ENCODE peak calls at places on chromosome 4, in seven cellular contexts. E is A549, H is fibroblast of lung, B is psoas muscle, N is lower lobe of right lung, K is dorsolateral prefrontal cortex, P is tibial nerve. X is an unnamed sample.
A peak's percentile ranks its signal among the peaks of the same experiment; 100 is the strongest.

GRCh38 chr4:150943831-150944230 is 71.3 kb downstream of the LRBA start:
- DNase-seq in H (no peak), P (no peak), N (no peak), B (no peak), K (no peak), E (no peak), X (no peak)

GRCh38 chr4:65599335-65599734 is 71.0 kb downstream of the EPHA5 start:
- DNase-seq in E (no peak), N (no peak), B (no peak), K (no peak), P (no peak), H (no peak), X (no peak)

GRCh38 chr4:2333356-2333841 is 71.5 kb upstream of the MXD4 start:
- DNase-seq in N (peak; percentile 81), H (no peak), P (no peak), K (no peak), E (no peak), B (no peak), X (no peak)

GRCh38 chr4:157271166-157271869 is 50.8 kb downstream of the GRIA2 start:
- DNase-seq in N (no peak), K (no peak), B (no peak), P (no peak), H (no peak), E (no peak), X (no peak)

GRCh38 chr4:21726255-21726815 is 222.2 kb downstream of the KCNIP4 start:
- DNase-seq in E (no peak), B (no peak), N (no peak), P (no peak), H (peak; percentile 9), K (no peak), X (no peak)

GRCh38 chr4:100823066-100823992 is 305.5 kb upstream of the EMCN start:
- DNase-seq in K (no peak), H (no peak), B (no peak), E (no peak), N (no peak), P (no peak), X (no peak)

GRCh38 chr4:40594261-40595178 is 35.1 kb downstream of the RBM47 start:
- DNase-seq in B (no peak), N (no peak), H (peak; percentile 53), P (no peak), K (no peak), E (no peak), X (no peak)

GRCh38 chr4:158169931-158170690 is 2.7 kb downstream of the GASK1B start:
- DNase-seq in K (no peak), N (no peak), P (no peak), E (no peak), B (no peak), H (peak; percentile 48), X (no peak)

GRCh38 chr4:75081561-75081960 is 148.6 kb downstream of the PARM1 start:
- DNase-seq in K (no peak), N (no peak), B (no peak), H (no peak), E (no peak), P (no peak), X (no peak)

DNA sequence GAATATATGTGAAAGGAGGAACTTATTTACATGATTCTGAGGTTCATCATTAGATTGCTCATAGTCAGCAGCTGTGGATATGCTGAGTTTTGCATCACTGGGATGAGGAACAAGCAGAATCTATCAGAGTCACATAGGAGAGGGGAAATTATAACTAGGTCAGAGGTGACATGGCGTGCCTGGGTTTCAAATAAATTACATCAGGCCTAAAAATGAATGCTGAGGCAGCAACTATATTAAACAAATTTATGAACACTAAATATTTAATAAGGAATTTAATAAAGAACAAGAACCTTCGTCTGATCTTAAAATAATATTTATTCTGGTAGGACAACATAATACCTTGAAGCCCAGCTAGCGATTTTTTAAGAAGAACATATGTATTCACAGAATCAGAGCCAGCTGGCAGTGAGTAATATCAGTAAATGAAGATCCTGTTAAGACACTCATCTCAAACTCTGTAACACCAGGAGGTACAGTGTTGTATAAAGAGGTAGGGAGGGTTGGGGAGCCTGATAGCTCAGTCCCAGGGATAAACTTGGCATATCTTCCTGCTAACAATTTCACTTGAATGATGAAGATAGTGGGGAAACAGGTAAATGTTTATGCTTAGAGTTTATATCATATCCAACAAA is 60.9 kb upstream of the HS3ST1 start:
- DNase-seq in B (no peak), N (no peak), K (no peak), H (peak; percentile 26), P (no peak), E (no peak), X (no peak)
- TF ChIP-seq CTCF in B (no peak), N (no peak), K (no peak), H (no peak), P (no peak), E (no peak), X (no peak)

GRCh38 chr4:6501171-6501570 is 28.8 kb upstream of the PPP2R2C start:
- DNase-seq in H (no peak), E (no peak), P (no peak), B (no peak), N (no peak), K (no peak), X (no peak)

GRCh38 chr4:6502147-6502546 is 29.7 kb upstream of the PPP2R2C start:
- DNase-seq in H (no peak), K (no peak), P (no peak), E (no peak), N (no peak), B (no peak), X (no peak)

GRCh38 chr4:6500481-6501135 is 28.2 kb upstream of the PPP2R2C start:
- DNase-seq in E (no peak), K (no peak), H (no peak), P (no peak), B (no peak), N (no peak), X (no peak)

GRCh38 chr4:6504900-6505496 is 32.6 kb upstream of the PPP2R2C start:
- DNase-seq in B (no peak), P (no peak), E (no peak), H (no peak), N (no peak), K (no peak), X (no peak)

DNA sequence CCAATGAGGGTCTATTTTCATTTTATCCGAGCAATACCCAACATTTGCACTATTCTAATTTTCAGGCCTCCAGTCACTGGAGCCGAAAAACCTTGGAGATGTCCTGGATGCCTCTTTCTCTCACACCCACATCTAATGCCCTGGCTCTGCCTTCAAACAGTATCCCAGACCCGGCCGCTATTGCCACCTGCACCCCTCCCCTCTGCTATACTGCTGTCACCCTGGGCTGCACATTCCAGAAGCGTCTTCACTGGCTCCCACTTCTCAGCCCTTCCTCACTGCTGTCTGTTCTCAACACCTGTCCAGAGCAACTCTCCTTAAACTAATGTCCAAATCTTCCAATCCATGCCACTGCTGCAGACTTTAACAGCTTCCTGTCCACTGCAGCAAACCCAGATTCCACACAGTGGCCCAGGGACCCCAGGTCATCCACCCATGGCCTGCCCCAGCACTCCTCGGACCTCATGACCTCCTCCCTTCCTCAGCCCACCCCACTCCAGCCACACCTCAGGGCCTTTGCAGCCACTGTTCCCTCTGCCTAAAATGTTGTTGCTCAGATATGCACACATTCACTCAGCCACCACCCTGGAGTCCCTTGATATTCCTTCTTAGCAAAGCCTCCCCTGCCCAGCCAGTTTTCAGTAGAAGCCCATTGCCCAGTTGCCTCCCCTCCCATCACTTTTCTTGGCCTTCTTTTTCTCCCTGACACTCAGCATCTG is 30.5 kb upstream of the PPP2R2C start:
- DNase-seq in K (no peak), E (no peak), H (no peak), P (no peak), N (no peak), B (no peak), X (no peak)
- TF ChIP-seq CTCF in K (no peak), E (no peak), H (no peak), P (no peak), N (no peak), B (no peak), X (no peak)

GRCh38 chr4:53943345-53944085 is 120.9 kb downstream of the CHIC2 start:
- DNase-seq in B (no peak), K (no peak), H (peak; percentile 71), P (no peak), E (no peak), N (no peak), X (no peak)
- TF ChIP-seq CTCF in B (no peak), K (no peak), H (no peak), P (no peak), E (no peak), N (no peak), X (no peak)

GRCh38 chr4:3765271-3766206 is 646 bp upstream of the ADRA2C start:
- DNase-seq in E (peak; percentile 42), N (no peak), H (peak; percentile 18), P (no peak), B (peak; percentile 45), K (peak; percentile 63), X (no peak)
- TF ChIP-seq CTCF in E (peak; percentile 56), N (no peak), H (no peak), P (no peak), B (peak; percentile 39), K (no peak), X (no peak)

X was measured in activated B cell treated with CpG ODN at 0.5 μM for 24 hours.